ENCODE peak calls at places on chromosomes 13 and 19, in six cellular contexts. R is upper lobe of left lung, F is HepG2, V is A549, H is GM12878, I is K562. G is an unnamed sample.

GRCh38 chr13:110683203-110683883 is 22.6 kb downstream of the CARS2 start:
- ATAC-seq in R (no peak), H (peak; percentile 48), I (peak; percentile 67), V (peak; percentile 81), F (peak; percentile 60), G (no peak)

GRCh38 chr19:18254546-18255500 is 19.4 kb downstream of the IQCN start:
- ATAC-seq in H (no peak), V (no peak), R (peak; percentile 58), F (no peak), I (no peak), G (no peak)

GRCh38 chr13:108944760-108945159 is 315.3 kb downstream of the MYO16 start:
- ATAC-seq in R (no peak), H (no peak), F (no peak), I (no peak), V (no peak), G (no peak)

GRCh38 chr19:43984687-43985000 is 656 bp downstream of the ZNF155 start:
- ATAC-seq in H (peak; percentile 31), R (peak; percentile 39), F (peak; percentile 74), V (peak; percentile 59), I (peak; percentile 27), G (peak; percentile 39)

GRCh38 chr19:10270180-10270615 is 722 bp upstream of the ICAM1 start:
- ATAC-seq in H (peak; percentile 75), R (peak; percentile 83), I (peak; percentile 65), F (peak; percentile 14), V (no peak), G (peak; percentile 53)

GRCh38 chr13:87925006-87925405 is 253.8 kb downstream of the SLITRK5 start:
- ATAC-seq in V (no peak), I (no peak), R (no peak), H (no peak), F (no peak), G (no peak)

GRCh38 chr13:77918391-77919261 is at the start of gene EDNRB:
- ATAC-seq in I (no peak), H (peak; percentile 65), F (no peak), V (peak; percentile 71), R (peak; percentile 83), G (peak; percentile 60)

GRCh38 chr19:7214329-7215089 is 79.7 kb downstream of the INSR start:
- ATAC-seq in I (no peak), H (no peak), F (peak; percentile 88), V (no peak), R (no peak), G (no peak)

GRCh38 chr13:80339841-80340642 is 884 bp downstream of the SPRY2 start:
- ATAC-seq in V (peak; percentile 12), I (peak; percentile 41), H (peak; percentile 36), F (peak; percentile 19), R (peak; percentile 57), G (no peak)

GRCh38 chr19:30551271-30551670 is 179.1 kb downstream of the ZNF536 start:
- ATAC-seq in V (no peak), R (no peak), H (no peak), F (no peak), I (no peak), G (no peak)

GRCh38 chr13:27341616-27342015 is 71.0 kb downstream of the RASL11A start:
- ATAC-seq in F (no peak), H (no peak), I (no peak), R (no peak), V (peak; percentile 42), G (no peak)

GRCh38 chr13:27338207-27338606 is 67.6 kb downstream of the RASL11A start:
- ATAC-seq in V (no peak), H (no peak), I (no peak), R (no peak), F (no peak), G (no peak)

GRCh38 chr13:27339299-27339698 is 68.7 kb downstream of the RASL11A start:
- ATAC-seq in I (peak; percentile 93), R (no peak), F (peak; percentile 91), V (peak; percentile 80), H (peak; percentile 96), G (no peak)

GRCh38 chr13:27336005-27336673 is 65.5 kb downstream of the RASL11A start:
- ATAC-seq in V (no peak), R (no peak), F (peak; percentile 11), H (no peak), I (no peak), G (no peak)

DNA sequence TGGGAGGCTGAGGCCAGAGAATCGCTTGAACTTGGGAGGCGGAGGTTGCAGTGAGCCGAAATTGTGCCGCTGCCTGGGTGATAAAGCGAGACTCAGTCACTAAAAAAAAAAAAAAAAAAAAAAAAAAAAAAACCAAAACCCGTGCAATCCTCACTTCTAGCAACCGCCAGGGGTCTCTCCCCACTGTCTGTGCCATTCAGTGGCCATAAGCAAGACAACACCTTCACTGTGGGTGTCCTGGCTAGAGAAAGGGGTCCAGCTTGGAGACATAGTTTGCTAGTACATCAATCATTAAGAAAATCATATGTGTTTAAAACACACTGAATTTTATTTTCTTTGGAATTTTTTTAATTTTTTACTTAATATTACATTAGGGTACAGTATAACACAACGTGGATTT is 68.2 kb downstream of the RASL11A start:
- ATAC-seq in R (no peak), V (no peak), F (peak; percentile 66), I (peak; percentile 78), H (peak; percentile 77), G (no peak)
- TF ChIP-seq CTCF in R (no peak), V (no peak), F (no peak), I (peak; percentile 51), H (peak; percentile 23), G (no peak)

DNA sequence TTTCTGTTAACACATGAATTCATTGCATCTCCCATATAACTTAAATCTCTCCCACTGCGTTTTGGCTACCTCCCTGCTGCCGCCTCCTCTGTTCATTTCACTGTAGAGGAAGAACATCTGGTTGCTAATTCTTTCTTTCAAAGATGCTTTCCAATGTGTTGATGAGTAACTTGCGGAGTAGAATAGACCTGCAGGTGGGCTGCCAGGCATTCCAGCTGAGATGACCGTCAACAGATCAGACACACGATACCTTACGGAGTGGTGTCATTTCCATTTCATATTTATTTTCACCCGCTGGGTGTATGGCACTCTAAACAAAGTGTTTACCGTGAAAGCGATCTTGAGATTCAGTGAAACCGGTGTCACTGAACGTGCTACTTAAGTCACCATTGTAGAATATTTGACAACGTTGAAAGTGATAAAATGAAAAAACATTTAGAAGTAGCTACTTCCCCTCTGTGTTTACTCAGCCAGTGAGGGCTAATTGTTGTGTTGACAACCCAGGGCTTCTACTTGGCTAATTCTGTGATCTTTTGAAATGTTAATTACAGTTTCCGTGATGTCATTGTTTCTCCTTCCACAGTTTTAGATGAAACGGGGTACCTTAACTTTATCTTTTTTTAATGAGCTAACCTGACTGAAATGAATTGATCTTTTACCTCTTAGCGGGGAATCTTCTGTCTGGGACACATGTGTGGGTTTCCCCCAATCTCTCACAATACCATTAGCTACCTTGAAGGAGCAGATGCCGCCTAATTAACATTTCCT is 228.5 kb upstream of the ARGLU1 start:
- ATAC-seq in I (no peak), F (no peak), V (no peak), H (peak; percentile 92), R (no peak), G (no peak)
- TF ChIP-seq EP300 in I (no peak), F (no peak), V (no peak), H (peak; percentile 16), R (no peak), G (no peak)

GRCh38 chr19:35331551-35332214 is 2.7 kb downstream of the CD22 start:
- ATAC-seq in I (no peak), R (no peak), F (no peak), V (no peak), H (no peak), G (no peak)

GRCh38 chr19:35329323-35329722 is 336 bp downstream of the CD22 start:
- ATAC-seq in R (peak; percentile 35), V (peak; percentile 16), F (no peak), H (peak; percentile 6), I (no peak), G (no peak)

GRCh38 chr19:35327642-35328041 is 1.3 kb upstream of the CD22 start:
- ATAC-seq in R (no peak), I (peak; percentile 99), V (peak; percentile 80), F (peak; percentile 74), H (no peak), G (no peak)

GRCh38 chr19:35330475-35330874 is 1.5 kb downstream of the CD22 start:
- ATAC-seq in F (no peak), I (no peak), V (no peak), R (no peak), H (peak; percentile 56), G (no peak)

DNA sequence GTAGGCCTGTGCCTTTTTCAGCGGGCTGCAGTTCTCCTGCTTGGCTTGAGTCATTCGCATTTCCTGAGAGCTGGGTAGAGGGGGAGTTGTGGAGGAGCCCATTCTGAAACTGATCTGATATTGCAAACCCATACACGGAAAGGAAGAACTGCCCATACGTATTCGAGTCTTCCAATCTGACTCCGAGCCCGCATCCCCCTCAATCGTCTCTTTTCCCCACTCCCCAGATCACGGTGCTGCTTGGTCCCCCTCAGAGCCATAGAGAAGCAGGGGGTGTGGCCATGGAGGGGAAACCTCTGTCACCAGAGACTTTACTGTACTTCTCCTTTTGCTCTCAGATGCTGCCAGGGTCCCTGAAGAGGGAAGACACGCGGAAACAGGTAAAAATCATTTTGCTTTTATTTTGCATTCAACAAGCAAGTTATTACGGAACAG is at the start of gene CD22:
- ATAC-seq in F (no peak), V (no peak), I (no peak), H (peak; percentile 66), R (no peak), G (no peak)
- H3K4me3 ChIP-seq in F (no peak within 1 kb of the TSS), V (no peak within 1 kb of the TSS), I (no peak within 1 kb of the TSS), H (peak within 1 kb of the TSS; percentile 92), R (no peak within 1 kb of the TSS), G (no peak within 1 kb of the TSS)

GRCh38 chr13:42361701-42362100 is 89.7 kb downstream of the AKAP11 start:
- ATAC-seq in R (no peak), V (no peak), H (no peak), F (no peak), I (no peak), G (no peak)

GRCh38 chr13:42364613-42365000 is 92.7 kb downstream of the AKAP11 start:
- ATAC-seq in R (no peak), F (peak; percentile 61), H (no peak), I (no peak), V (no peak), G (no peak)

GRCh38 chr13:42367836-42368235 is 95.9 kb downstream of the AKAP11 start:
- ATAC-seq in I (no peak), H (no peak), F (no peak), V (no peak), R (no peak), G (no peak)

GRCh38 chr13:42360046-42360445 is 88.1 kb downstream of the AKAP11 start:
- ATAC-seq in R (no peak), F (no peak), I (no peak), H (no peak), V (no peak), G (no peak)

GRCh38 chr13:42363941-42364612 is 92.1 kb downstream of the AKAP11 start:
- ATAC-seq in V (peak; percentile 56), R (peak; percentile 34), H (no peak), I (no peak), F (peak; percentile 97), G (no peak)
- TF ChIP-seq CTCF in V (no peak), R (no peak), H (no peak), I (no peak), F (peak; percentile 30), G (no peak)